ENCODE peak calls at places on chromosome 20, in five cellular contexts. G, S, B, L and J are unnamed samples. For H3K36me3, the result is how much of the 10 kb centered on the place peaks cover.

GRCh38 chr20:62427172-62428007 is at the start of gene RBBP8NL:
- DNase-seq in B (peak), S (no peak), L (no peak), G (no peak), J (no peak)

GRCh38 chr20:38673731-38674177 is 50.5 kb upstream of the SLC32A1 start:
- DNase-seq in L (no peak), S (no peak), B (no peak), G (peak), J (no peak)

GRCh38 chr20:58092353-58092752 is 136.1 kb downstream of the ANKRD60 start:
- DNase-seq in S (no peak), L (no peak), B (no peak), G (no peak), J (no peak)

GRCh38 chr20:38665886-38666285 is 58.4 kb upstream of the SLC32A1 start:
- DNase-seq in B (no peak), G (no peak), L (no peak), S (no peak), J (no peak)

GRCh38 chr20:37270586-37271420 is 9.2 kb upstream of the GHRH start:
- DNase-seq in L (no peak), B (no peak), S (no peak), G (no peak), J (peak)

GRCh38 chr20:2283706-2284423 is 11.9 kb upstream of the TGM3 start:
- DNase-seq in S (no peak), B (no peak), G (no peak), L (no peak), J (no peak)

GRCh38 chr20:51014797-51015722 is 7.8 kb downstream of the KCNG1 start:
- DNase-seq in B (no peak), L (no peak), G (no peak), S (no peak), J (no peak)

GRCh38 chr20:37329481-37330165 is 16.3 kb upstream of the SRC start:
- DNase-seq in L (no peak), B (no peak), S (no peak), G (no peak), J (no peak)

GRCh38 chr20:57774951-57775350 is 65.1 kb upstream of the PMEPA1 start:
- DNase-seq in S (no peak), B (no peak), L (no peak), G (no peak), J (no peak)

GRCh38 chr20:54476336-54476928 is 1.0 kb downstream of the DOK5 start:
- DNase-seq in S (no peak), G (no peak), L (no peak), B (no peak), J (no peak)

GRCh38 chr20:34768105-34768504 is 57.3 kb downstream of the NCOA6 start:
- DNase-seq in L (no peak), B (no peak), G (no peak), S (no peak), J (no peak)
- H3K36me3 ChIP-seq in L (half or more), B (half or more), G (half or more), S (under half), J (under half)

GRCh38 chr20:41148956-41149355 is 11.6 kb downstream of the PLCG1 start:
- DNase-seq in B (no peak), L (no peak), S (no peak), G (no peak), J (no peak)
- H3K36me3 ChIP-seq in B (under half), L (under half), S (under half), G (under half), J (under half)

GRCh38 chr20:24960861-24961260 is 11.8 kb downstream of the CST7 start:
- DNase-seq in S (no peak), L (no peak), G (no peak), B (no peak), J (no peak)
- H3K36me3 ChIP-seq in S (under half), L (half or more), G (half or more), B (half or more), J (under half)

GRCh38 chr20:63711085-63711645 is 3.3 kb downstream of the ZGPAT start:
- DNase-seq in S (no peak), L (no peak), B (no peak), G (no peak), J (peak)
- H3K36me3 ChIP-seq in S (under half), L (half or more), B (half or more), G (half or more), J (under half)

DNA sequence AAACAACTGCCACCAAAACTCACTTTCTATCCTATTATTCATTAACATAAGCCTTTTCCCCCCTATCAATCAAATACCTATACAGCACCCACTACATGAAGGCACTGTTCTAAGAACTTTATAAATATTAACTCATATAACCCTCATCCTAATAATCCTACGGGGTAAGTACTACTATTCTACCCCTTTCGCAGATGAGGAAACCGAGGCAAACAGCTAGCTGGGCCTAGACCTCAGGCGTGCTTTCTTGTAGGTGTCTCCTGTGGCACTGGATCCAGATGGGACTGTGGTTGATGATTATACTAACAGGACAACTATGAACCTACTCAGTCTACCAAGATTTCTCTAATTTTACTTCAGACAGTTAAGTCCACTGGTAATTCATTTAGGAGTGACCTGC is 131.6 kb downstream of the ZMYND8 start:
- DNase-seq in S (no peak), B (no peak), G (no peak), L (no peak), J (no peak)
- H3K36me3 ChIP-seq in S (half or more), B (half or more), G (half or more), L (half or more), J (under half)

GRCh38 chr20:48690888-48691287 is 136.9 kb downstream of the PREX1 start:
- DNase-seq in B (no peak), L (no peak), S (no peak), G (no peak), J (no peak)
- H3K36me3 ChIP-seq in B (under half), L (under half), S (under half), G (half or more), J (under half)

GRCh38 chr20:44950368-44950767 is 9.8 kb downstream of the TOMM34 start:
- DNase-seq in G (no peak), S (no peak), L (no peak), B (no peak), J (no peak)
- H3K36me3 ChIP-seq in G (half or more), S (under half), L (half or more), B (half or more), J (under half)